ENCODE peak calls at places on chromosomes 12 and 14, in eight cellular contexts. One of them, this sample, is unnamed.

GRCh38 chr12:13436696-13437391 is 240.3 kb downstream of the EMP1 start:
- DNase-seq in mammary epithelial cell: peak; percentile 12
- DNase-seq in CD4-positive, CD25-positive, alpha-beta regulatory T cell: no peak
- DNase-seq in fibroblast of lung: peak; percentile 20
- DNase-seq in cardiac muscle cell: peak; percentile 66
- DNase-seq in heart right ventricle: peak; percentile 14
- DNase-seq in ascending aorta: peak; percentile 69
- DNase-seq in esophagus squamous epithelium: no peak
- DNase-seq in this sample: no peak

GRCh38 chr12:26117321-26117720 is 7.5 kb downstream of the BHLHE41 start:
- DNase-seq in mammary epithelial cell: no peak
- DNase-seq in CD4-positive, CD25-positive, alpha-beta regulatory T cell: no peak
- DNase-seq in fibroblast of lung: no peak
- DNase-seq in cardiac muscle cell: no peak
- DNase-seq in heart right ventricle: no peak
- DNase-seq in ascending aorta: no peak
- DNase-seq in esophagus squamous epithelium: no peak
- DNase-seq in this sample: no peak

GRCh38 chr14:91839754-91840153 is 27.6 kb downstream of the TC2N start:
- DNase-seq in mammary epithelial cell: no peak
- DNase-seq in CD4-positive, CD25-positive, alpha-beta regulatory T cell: no peak
- DNase-seq in fibroblast of lung: no peak
- DNase-seq in cardiac muscle cell: no peak
- DNase-seq in heart right ventricle: no peak
- DNase-seq in ascending aorta: no peak
- DNase-seq in esophagus squamous epithelium: no peak
- DNase-seq in this sample: no peak

GRCh38 chr14:100902792-100903191 is 730 bp downstream of the RTL1 start:
- DNase-seq in mammary epithelial cell: no peak
- DNase-seq in CD4-positive, CD25-positive, alpha-beta regulatory T cell: no peak
- DNase-seq in fibroblast of lung: no peak
- DNase-seq in cardiac muscle cell: no peak
- DNase-seq in heart right ventricle: no peak
- DNase-seq in ascending aorta: no peak
- DNase-seq in esophagus squamous epithelium: no peak
- DNase-seq in this sample: no peak

GRCh38 chr12:25615119-25615518 is 62.0 kb upstream of the LMNTD1 start:
- DNase-seq in mammary epithelial cell: peak; percentile 77
- DNase-seq in CD4-positive, CD25-positive, alpha-beta regulatory T cell: no peak
- DNase-seq in fibroblast of lung: peak; percentile 90
- DNase-seq in cardiac muscle cell: peak; percentile 80
- DNase-seq in heart right ventricle: no peak
- DNase-seq in ascending aorta: no peak
- DNase-seq in esophagus squamous epithelium: no peak
- DNase-seq in this sample: peak; percentile 47

GRCh38 chr12:113504917-113505316 is 33.2 kb upstream of the LHX5 start:
- DNase-seq in mammary epithelial cell: no peak
- DNase-seq in CD4-positive, CD25-positive, alpha-beta regulatory T cell: no peak
- DNase-seq in fibroblast of lung: no peak
- DNase-seq in cardiac muscle cell: no peak
- DNase-seq in heart right ventricle: no peak
- DNase-seq in ascending aorta: no peak
- DNase-seq in esophagus squamous epithelium: no peak
- DNase-seq in this sample: no peak

GRCh38 chr14:23931705-23932314 is 21.8 kb upstream of the DHRS4 start:
- DNase-seq in mammary epithelial cell: no peak
- DNase-seq in CD4-positive, CD25-positive, alpha-beta regulatory T cell: no peak
- DNase-seq in fibroblast of lung: no peak
- DNase-seq in cardiac muscle cell: no peak
- DNase-seq in heart right ventricle: no peak
- DNase-seq in ascending aorta: no peak
- DNase-seq in esophagus squamous epithelium: no peak
- DNase-seq in this sample: no peak

GRCh38 chr12:16417058-16417457 is 69.6 kb downstream of the MGST1 start:
- DNase-seq in mammary epithelial cell: no peak
- DNase-seq in CD4-positive, CD25-positive, alpha-beta regulatory T cell: no peak
- DNase-seq in fibroblast of lung: no peak
- DNase-seq in cardiac muscle cell: no peak
- DNase-seq in heart right ventricle: no peak
- DNase-seq in ascending aorta: no peak
- DNase-seq in esophagus squamous epithelium: no peak
- DNase-seq in this sample: no peak

GRCh38 chr14:34199585-34199984 is 248.7 kb upstream of the EGLN3 start:
- DNase-seq in mammary epithelial cell: peak; percentile 95
- DNase-seq in CD4-positive, CD25-positive, alpha-beta regulatory T cell: no peak
- DNase-seq in fibroblast of lung: peak; percentile 99
- DNase-seq in cardiac muscle cell: peak; percentile 21
- DNase-seq in heart right ventricle: no peak
- DNase-seq in ascending aorta: no peak
- DNase-seq in esophagus squamous epithelium: no peak
- DNase-seq in this sample: no peak

DNA sequence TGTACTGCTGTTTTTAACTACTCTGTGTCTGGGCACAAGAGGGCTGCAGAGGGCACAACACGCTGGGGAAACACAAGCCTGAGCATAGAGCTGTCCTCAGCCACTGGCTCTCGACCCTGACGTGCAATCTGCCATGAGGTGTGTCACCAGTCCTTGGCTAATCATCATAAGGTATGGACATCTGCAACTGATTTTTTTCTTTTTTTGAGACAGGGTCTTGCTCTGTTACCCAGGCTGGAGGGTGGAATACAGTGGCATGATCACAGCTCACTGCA is 29.5 kb downstream of the PXN start:
- DNase-seq in mammary epithelial cell: no peak
- DNase-seq in CD4-positive, CD25-positive, alpha-beta regulatory T cell: no peak
- DNase-seq in fibroblast of lung: no peak
- DNase-seq in cardiac muscle cell: no peak
- DNase-seq in heart right ventricle: no peak
- DNase-seq in ascending aorta: no peak
- DNase-seq in esophagus squamous epithelium: no peak
- DNase-seq in this sample: no peak
- H3K4me1 ChIP-seq in mammary epithelial cell: peaks cover 94% of the 10 kb centered on the region
- H3K4me1 ChIP-seq in CD4-positive, CD25-positive, alpha-beta regulatory T cell: peaks cover 89% of the 10 kb centered on the region
- H3K4me1 ChIP-seq in fibroblast of lung: peaks cover 76% of the 10 kb centered on the region
- H3K4me1 ChIP-seq in cardiac muscle cell: peaks cover 68% of the 10 kb centered on the region
- H3K4me1 ChIP-seq in heart right ventricle: peaks cover 100% of the 10 kb centered on the region
- H3K4me1 ChIP-seq in ascending aorta: peaks cover 45% of the 10 kb centered on the region
- H3K4me1 ChIP-seq in esophagus squamous epithelium: peaks cover 77% of the 10 kb centered on the region
- H3K4me1 ChIP-seq in this sample: peaks cover 86% of the 10 kb centered on the region

GRCh38 chr12:2169964-2170363 is 117.2 kb downstream of the CACNA1C start:
- DNase-seq in mammary epithelial cell: no peak
- DNase-seq in CD4-positive, CD25-positive, alpha-beta regulatory T cell: no peak
- DNase-seq in fibroblast of lung: peak; percentile 78
- DNase-seq in cardiac muscle cell: no peak
- DNase-seq in heart right ventricle: no peak
- DNase-seq in ascending aorta: no peak
- DNase-seq in esophagus squamous epithelium: no peak
- DNase-seq in this sample: no peak

GRCh38 chr12:2169489-2169888 is 116.7 kb downstream of the CACNA1C start:
- DNase-seq in mammary epithelial cell: no peak
- DNase-seq in CD4-positive, CD25-positive, alpha-beta regulatory T cell: no peak
- DNase-seq in fibroblast of lung: no peak
- DNase-seq in cardiac muscle cell: no peak
- DNase-seq in heart right ventricle: no peak
- DNase-seq in ascending aorta: no peak
- DNase-seq in esophagus squamous epithelium: no peak
- DNase-seq in this sample: no peak

GRCh38 chr12:2170376-2170775 is 117.6 kb downstream of the CACNA1C start:
- DNase-seq in mammary epithelial cell: peak; percentile 30
- DNase-seq in CD4-positive, CD25-positive, alpha-beta regulatory T cell: no peak
- DNase-seq in fibroblast of lung: peak; percentile 74
- DNase-seq in cardiac muscle cell: peak; percentile 58
- DNase-seq in heart right ventricle: no peak
- DNase-seq in ascending aorta: peak; percentile 76
- DNase-seq in esophagus squamous epithelium: no peak
- DNase-seq in this sample: no peak

GRCh38 chr12:2172040-2172439 is 119.3 kb downstream of the CACNA1C start:
- DNase-seq in mammary epithelial cell: no peak
- DNase-seq in CD4-positive, CD25-positive, alpha-beta regulatory T cell: no peak
- DNase-seq in fibroblast of lung: no peak
- DNase-seq in cardiac muscle cell: no peak
- DNase-seq in heart right ventricle: no peak
- DNase-seq in ascending aorta: no peak
- DNase-seq in esophagus squamous epithelium: no peak
- DNase-seq in this sample: no peak

GRCh38 chr12:2172486-2173214 is 119.9 kb downstream of the CACNA1C start:
- DNase-seq in mammary epithelial cell: no peak
- DNase-seq in CD4-positive, CD25-positive, alpha-beta regulatory T cell: no peak
- DNase-seq in fibroblast of lung: no peak
- DNase-seq in cardiac muscle cell: peak; percentile 44
- DNase-seq in heart right ventricle: peak; percentile 29
- DNase-seq in ascending aorta: no peak
- DNase-seq in esophagus squamous epithelium: no peak
- DNase-seq in this sample: no peak
- H3K4me1 ChIP-seq in mammary epithelial cell: peaks cover 21% of the 10 kb centered on the region
- H3K4me1 ChIP-seq in CD4-positive, CD25-positive, alpha-beta regulatory T cell: no peaks in the 10 kb centered on the region
- H3K4me1 ChIP-seq in fibroblast of lung: peaks cover 4% of the 10 kb centered on the region
- H3K4me1 ChIP-seq in cardiac muscle cell: peaks cover 27% of the 10 kb centered on the region
- H3K4me1 ChIP-seq in heart right ventricle: peaks cover 68% of the 10 kb centered on the region
- H3K4me1 ChIP-seq in ascending aorta: peaks cover 12% of the 10 kb centered on the region
- H3K4me1 ChIP-seq in esophagus squamous epithelium: no peaks in the 10 kb centered on the region
- H3K4me1 ChIP-seq in this sample: peaks cover 4% of the 10 kb centered on the region

GRCh38 chr14:68686724-68687123 is 106.1 kb downstream of the ZFP36L1 start:
- DNase-seq in mammary epithelial cell: no peak
- DNase-seq in CD4-positive, CD25-positive, alpha-beta regulatory T cell: no peak
- DNase-seq in fibroblast of lung: no peak
- DNase-seq in cardiac muscle cell: no peak
- DNase-seq in heart right ventricle: no peak
- DNase-seq in ascending aorta: no peak
- DNase-seq in esophagus squamous epithelium: no peak
- DNase-seq in this sample: no peak
- H3K4me1 ChIP-seq in mammary epithelial cell: peaks cover 74% of the 10 kb centered on the region
- H3K4me1 ChIP-seq in CD4-positive, CD25-positive, alpha-beta regulatory T cell: peaks cover 47% of the 10 kb centered on the region
- H3K4me1 ChIP-seq in fibroblast of lung: peaks cover 45% of the 10 kb centered on the region
- H3K4me1 ChIP-seq in cardiac muscle cell: peaks cover 40% of the 10 kb centered on the region
- H3K4me1 ChIP-seq in heart right ventricle: peaks cover 54% of the 10 kb centered on the region
- H3K4me1 ChIP-seq in ascending aorta: peaks cover 10% of the 10 kb centered on the region
- H3K4me1 ChIP-seq in esophagus squamous epithelium: peaks cover 32% of the 10 kb centered on the region
- H3K4me1 ChIP-seq in this sample: peaks cover 71% of the 10 kb centered on the region

GRCh38 chr12:122866379-122866778 is 29.5 kb downstream of the VPS37B start:
- DNase-seq in mammary epithelial cell: no peak
- DNase-seq in CD4-positive, CD25-positive, alpha-beta regulatory T cell: no peak
- DNase-seq in fibroblast of lung: no peak
- DNase-seq in cardiac muscle cell: no peak
- DNase-seq in heart right ventricle: no peak
- DNase-seq in ascending aorta: peak; percentile 44
- DNase-seq in esophagus squamous epithelium: no peak
- DNase-seq in this sample: no peak
- H3K4me1 ChIP-seq in mammary epithelial cell: peaks cover 42% of the 10 kb centered on the region
- H3K4me1 ChIP-seq in CD4-positive, CD25-positive, alpha-beta regulatory T cell: peaks cover 15% of the 10 kb centered on the region
- H3K4me1 ChIP-seq in fibroblast of lung: peaks cover 4% of the 10 kb centered on the region
- H3K4me1 ChIP-seq in cardiac muscle cell: peaks cover 7% of the 10 kb centered on the region
- H3K4me1 ChIP-seq in heart right ventricle: peaks cover 93% of the 10 kb centered on the region
- H3K4me1 ChIP-seq in ascending aorta: peaks cover 4% of the 10 kb centered on the region
- H3K4me1 ChIP-seq in esophagus squamous epithelium: peaks cover 25% of the 10 kb centered on the region
- H3K4me1 ChIP-seq in this sample: no peaks in the 10 kb centered on the region

GRCh38 chr12:47273191-47273626 is 193.4 kb upstream of the AMIGO2 start:
- DNase-seq in mammary epithelial cell: peak; percentile 28
- DNase-seq in CD4-positive, CD25-positive, alpha-beta regulatory T cell: no peak
- DNase-seq in fibroblast of lung: no peak
- DNase-seq in cardiac muscle cell: no peak
- DNase-seq in heart right ventricle: no peak
- DNase-seq in ascending aorta: no peak
- DNase-seq in esophagus squamous epithelium: no peak
- DNase-seq in this sample: peak; percentile 46
- H3K4me1 ChIP-seq in mammary epithelial cell: peaks cover 76% of the 10 kb centered on the region
- H3K4me1 ChIP-seq in CD4-positive, CD25-positive, alpha-beta regulatory T cell: peaks cover 73% of the 10 kb centered on the region
- H3K4me1 ChIP-seq in fibroblast of lung: peaks cover 12% of the 10 kb centered on the region
- H3K4me1 ChIP-seq in cardiac muscle cell: no peaks in the 10 kb centered on the region
- H3K4me1 ChIP-seq in heart right ventricle: peaks cover 25% of the 10 kb centered on the region
- H3K4me1 ChIP-seq in ascending aorta: no peaks in the 10 kb centered on the region
- H3K4me1 ChIP-seq in esophagus squamous epithelium: peaks cover 14% of the 10 kb centered on the region
- H3K4me1 ChIP-seq in this sample: peaks cover 80% of the 10 kb centered on the region

This sample was measured in PC-3.